ENCODE peak calls at places on chromosomes 6 and 20, in nine cellular contexts. T is neural crest cell, J is ascending aorta, S is H4, O is COR-L47, A is HTR-8/SVneo, U is WTC11, B is GF-D8, C is epithelial cell of prostate. E is an unnamed sample.

GRCh38 chr20:11569163-11569562 is 348.5 kb upstream of the BTBD3 start:
- DNase-seq in S (peak), J (no peak), T (no peak), B (no peak), C (no peak), A (no peak), O (no peak), U (peak), E (no peak)

GRCh38 chr6:74953708-74954107 is 252.1 kb downstream of the COL12A1 start:
- DNase-seq in O (no peak), C (no peak), U (no peak), T (no peak), B (no peak), S (no peak), J (no peak), A (no peak), E (no peak)

GRCh38 chr20:61252601-61253263 is 671 bp downstream of the CDH4 start:
- DNase-seq in J (no peak), B (no peak), O (no peak), T (peak), U (no peak), C (no peak), A (peak), S (no peak), E (peak)

GRCh38 chr20:48797275-48797825 is 30.4 kb downstream of the PREX1 start:
- DNase-seq in S (no peak), O (no peak), T (peak), A (no peak), C (no peak), B (no peak), J (no peak), U (no peak), E (no peak)

GRCh38 chr6:4522453-4522852 is 253.8 kb upstream of the CDYL start:
- DNase-seq in S (no peak), C (no peak), U (no peak), O (no peak), T (no peak), B (peak), A (no peak), J (no peak), E (no peak)

GRCh38 chr6:116016846-116017545 is 43.7 kb downstream of the FRK start:
- DNase-seq in B (no peak), O (peak), A (no peak), C (no peak), J (no peak), S (no peak), T (no peak), U (no peak), E (no peak)

GRCh38 chr6:89200706-89201215 is 16.4 kb downstream of the GABRR1 start:
- DNase-seq in O (no peak), B (no peak), T (no peak), J (no peak), C (no peak), U (no peak), S (no peak), A (no peak), E (no peak)

GRCh38 chr20:62796699-62797491 is 622 bp downstream of the MRGBP start:
- DNase-seq in B (no peak), O (no peak), S (no peak), J (no peak), U (no peak), A (no peak), T (no peak), C (no peak), E (no peak)

GRCh38 chr20:4135385-4136077 is 120.2 kb upstream of the RNF24 start:
- DNase-seq in O (peak), U (no peak), B (no peak), C (peak), A (peak), J (no peak), S (peak), T (no peak), E (no peak)

GRCh38 chr6:146542881-146543210 is 787 bp upstream of the RAB32 start:
- DNase-seq in U (no peak), S (no peak), J (no peak), O (no peak), T (no peak), A (no peak), C (no peak), B (no peak), E (no peak)

GRCh38 chr6:24205020-24205492 is 79.0 kb downstream of the NRSN1 start:
- DNase-seq in T (peak), B (no peak), S (peak), J (no peak), C (no peak), U (no peak), A (peak), O (peak), E (peak)

GRCh38 chr20:48776306-48776705 is 51.5 kb downstream of the PREX1 start:
- DNase-seq in U (no peak), J (no peak), C (no peak), A (no peak), S (no peak), B (no peak), O (no peak), T (no peak), E (no peak)

GRCh38 chr6:105204768-105205167 is 25.0 kb upstream of the POPDC3 start:
- DNase-seq in B (no peak), C (no peak), U (no peak), A (no peak), S (no peak), O (no peak), J (no peak), T (no peak), E (no peak)

GRCh38 chr6:47852727-47853126 is 70.9 kb downstream of the OPN5 start:
- DNase-seq in T (no peak), S (no peak), A (no peak), O (no peak), J (no peak), U (no peak), B (no peak), C (peak), E (no peak)

GRCh38 chr20:33132858-33133615 is 34.9 kb upstream of the BPIFA2 start:
- DNase-seq in O (no peak), A (no peak), S (no peak), C (no peak), J (no peak), B (no peak), U (peak), T (no peak), E (no peak)

GRCh38 chr6:16909599-16910360 is 148.5 kb upstream of the ATXN1 start:
- DNase-seq in B (no peak), U (no peak), O (no peak), C (no peak), J (no peak), T (no peak), S (no peak), A (no peak), E (no peak)

GRCh38 chr6:150962436-150962835 is 96.9 kb downstream of the MTHFD1L start:
- DNase-seq in B (no peak), U (no peak), O (no peak), J (no peak), T (no peak), C (no peak), A (no peak), S (no peak), E (no peak)

GRCh38 chr20:48910360-48910781 is 11.1 kb upstream of the ARFGEF2 start:
- DNase-seq in O (no peak), T (no peak), A (no peak), J (no peak), S (peak), B (peak), U (no peak), C (no peak), E (no peak)

GRCh38 chr6:156102129-156102528 is 646.5 kb upstream of the NOX3 start:
- DNase-seq in T (no peak), J (no peak), S (peak), C (no peak), O (no peak), U (peak), B (no peak), A (no peak), E (no peak)

GRCh38 chr6:28922004-28922840 is 1.6 kb downstream of the TRIM27 start:
- DNase-seq in U (no peak), C (peak), J (no peak), A (no peak), B (no peak), T (no peak), S (peak), O (no peak), E (no peak)

GRCh38 chr6:44110966-44111365 is 16.3 kb downstream of the MRPL14 start:
- DNase-seq in U (no peak), A (no peak), S (no peak), T (no peak), O (no peak), C (no peak), J (no peak), B (no peak), E (no peak)